ENCODE peak calls at places on chromosomes 12 and 14, in nine cellular contexts. J is progenitor cell of endocrine pancreas; A is CD8-positive, alpha-beta memory T cell; U is naive thymus-derived CD8-positive, alpha-beta T cell; N is NCI-H774; O is PC-3; M is substantia nigra; Y is ELR; P is HuH-7. F is an unnamed sample.

GRCh38 chr12:59075141-59075540 is 154.8 kb upstream of the LRIG3 start:
- DNase-seq in J (no peak), A (no peak), U (no peak), N (no peak), O (no peak), M (no peak), Y (no peak), P (no peak), F (no peak)

GRCh38 chr14:85535316-85535715 is 5.4 kb downstream of the FLRT2 start:
- DNase-seq in J (no peak), A (no peak), U (no peak), N (no peak), O (no peak), M (no peak), Y (peak; percentile 26), P (no peak), F (no peak)

GRCh38 chr12:49348781-49349180 is 2.1 kb downstream of the DNAJC22 start:
- DNase-seq in J (no peak), A (no peak), U (no peak), N (no peak), O (no peak), M (no peak), Y (no peak), P (no peak), F (no peak)

GRCh38 chr12:88624911-88625310 is 44.6 kb upstream of the KITLG start:
- DNase-seq in J (no peak), A (no peak), U (no peak), N (no peak), O (peak; percentile 21), M (no peak), Y (peak; percentile 65), P (no peak), F (no peak)

GRCh38 chr12:103799504-103800251 is 41.4 kb downstream of the NT5DC3 start:
- DNase-seq in J (no peak), A (no peak), U (no peak), N (peak; percentile 91), O (peak; percentile 69), M (no peak), Y (peak; percentile 39), P (peak; percentile 36), F (peak; percentile 25)

GRCh38 chr14:56247495-56248087 is 129.4 kb downstream of the PELI2 start:
- DNase-seq in J (no peak), A (no peak), U (no peak), N (no peak), O (peak; percentile 74), M (no peak), Y (peak; percentile 39), P (no peak), F (no peak)

GRCh38 chr14:95156765-95157194 is 549 bp downstream of the DICER1 start:
- DNase-seq in J (peak; percentile 36), A (no peak), U (no peak), N (peak; percentile 33), O (peak; percentile 14), M (peak; percentile 36), Y (peak; percentile 55), P (peak; percentile 12), F (no peak)

GRCh38 chr12:79706676-79707075 is 15.9 kb upstream of the PAWR start:
- DNase-seq in J (no peak), A (no peak), U (no peak), N (no peak), O (peak; percentile 39), M (no peak), Y (peak; percentile 52), P (no peak), F (no peak)

GRCh38 chr12:96238336-96239031 is 44.3 kb downstream of the ELK3 start:
- DNase-seq in J (no peak), A (no peak), U (no peak), N (no peak), O (no peak), M (no peak), Y (no peak), P (no peak), F (no peak)

GRCh38 chr14:34040765-34041164 is 89.9 kb upstream of the EGLN3 start:
- DNase-seq in J (no peak), A (no peak), U (no peak), N (no peak), O (no peak), M (no peak), Y (no peak), P (no peak), F (no peak)

GRCh38 chr12:98172304-98172703 is 343.1 kb upstream of the TMPO start:
- DNase-seq in J (no peak), A (no peak), U (no peak), N (no peak), O (no peak), M (no peak), Y (no peak), P (no peak), F (no peak)

GRCh38 chr14:80536456-80536855 is 325.2 kb upstream of the DIO2 start:
- DNase-seq in J (no peak), A (no peak), U (no peak), N (no peak), O (peak; percentile 25), M (no peak), Y (no peak), P (no peak), F (no peak)

GRCh38 chr12:51847830-51848727 is at the start of gene FIGNL2:
- DNase-seq in J (peak; percentile 52), A (no peak), U (no peak), N (no peak), O (no peak), M (no peak), Y (peak; percentile 30), P (peak; percentile 85), F (no peak)

GRCh38 chr12:109720152-109720855 is 6.7 kb downstream of the FAM222A start:
- DNase-seq in J (no peak), A (no peak), U (no peak), N (no peak), O (no peak), M (peak; percentile 85), Y (no peak), P (no peak), F (no peak)

GRCh38 chr12:49972122-49972521 is 625 bp upstream of the AQP6 start:
- DNase-seq in J (no peak), A (no peak), U (no peak), N (no peak), O (no peak), M (peak; percentile 52), Y (no peak), P (no peak), F (no peak)

GRCh38 chr14:81529391-81529790 is 4.3 kb downstream of the SEL1L start:
- DNase-seq in J (no peak), A (no peak), U (no peak), N (no peak), O (no peak), M (no peak), Y (no peak), P (no peak), F (no peak)

GRCh38 chr12:52007158-52007921 is 594 bp downstream of the TAMALIN start:
- DNase-seq in J (no peak), A (peak; percentile 70), U (peak; percentile 58), N (no peak), O (no peak), M (no peak), Y (no peak), P (no peak), F (no peak)

GRCh38 chr14:21978184-21978998 is 304.8 kb upstream of the OR4E1 start:
- DNase-seq in J (peak; percentile 35), A (peak; percentile 41), U (peak; percentile 30), N (no peak), O (peak; percentile 62), M (no peak), Y (peak; percentile 38), P (peak; percentile 37), F (no peak)

GRCh38 chr12:6356374-6356820 is 14.5 kb upstream of the TNFRSF1A start:
- DNase-seq in J (no peak), A (no peak), U (no peak), N (no peak), O (no peak), M (no peak), Y (no peak), P (no peak), F (no peak)

GRCh38 chr14:65072256-65072655 is 30.1 kb downstream of the MAX start:
- DNase-seq in J (no peak), A (no peak), U (no peak), N (no peak), O (no peak), M (no peak), Y (no peak), P (no peak), F (no peak)

GRCh38 chr14:64303471-64303917 is 9.3 kb upstream of the ESR2 start:
- DNase-seq in J (no peak), A (peak; percentile 37), U (no peak), N (peak; percentile 20), O (peak; percentile 82), M (no peak), Y (peak; percentile 79), P (peak; percentile 50), F (peak; percentile 16)

GRCh38 chr12:132162508-132163031 is 18.3 kb downstream of the NOC4L start:
- DNase-seq in J (no peak), A (no peak), U (peak; percentile 4), N (no peak), O (peak; percentile 48), M (peak; percentile 22), Y (peak; percentile 62), P (no peak), F (no peak)

GRCh38 chr12:34401659-34402227 is 379.4 kb downstream of the ALG10 start:
- DNase-seq in J (peak; percentile 10), A (no peak), U (peak; percentile 1), N (no peak), O (no peak), M (no peak), Y (no peak), P (no peak), F (no peak)

GRCh38 chr12:84046869-84047268 is 865.7 kb downstream of the SLC6A15 start:
- DNase-seq in J (no peak), A (no peak), U (no peak), N (no peak), O (no peak), M (no peak), Y (no peak), P (no peak), F (no peak)

GRCh38 chr12:67018105-67018504 is 251.1 kb upstream of the CAND1 start:
- DNase-seq in J (no peak), A (no peak), U (no peak), N (no peak), O (peak; percentile 27), M (no peak), Y (no peak), P (peak; percentile 10), F (no peak)

GRCh38 chr14:64855732-64856527 is 23.8 kb downstream of the SPTB start:
- DNase-seq in J (no peak), A (no peak), U (no peak), N (no peak), O (no peak), M (no peak), Y (no peak), P (no peak), F (no peak)

GRCh38 chr12:107159384-107159900 is 66.1 kb upstream of the CRY1 start:
- DNase-seq in J (no peak), A (no peak), U (no peak), N (no peak), O (no peak), M (no peak), Y (no peak), P (no peak), F (no peak)

GRCh38 chr12:127191124-127191523 is 1075.8 kb upstream of the TMEM132C start:
- DNase-seq in J (no peak), A (no peak), U (no peak), N (no peak), O (peak; percentile 71), M (no peak), Y (peak; percentile 80), P (no peak), F (no peak)

GRCh38 chr14:75604979-75605825 is 26.8 kb downstream of the FLVCR2 start:
- DNase-seq in J (no peak), A (no peak), U (no peak), N (no peak), O (no peak), M (peak; percentile 7), Y (no peak), P (no peak), F (no peak)

GRCh38 chr12:90854136-90854689 is 100.8 kb downstream of the CCER1 start:
- DNase-seq in J (no peak), A (no peak), U (no peak), N (peak; percentile 48), O (peak; percentile 74), M (no peak), Y (peak; percentile 67), P (no peak), F (no peak)

GRCh38 chr14:91361236-91361811 is 56.3 kb downstream of the CCDC88C start:
- DNase-seq in J (no peak), A (no peak), U (no peak), N (peak; percentile 92), O (no peak), M (no peak), Y (no peak), P (peak; percentile 69), F (no peak)

F was measured in KG1.